ENCODE peak calls at places on chromosomes 5 and 9, in six cellular contexts. G is AG09319, Z is putamen, P is A549, O is GM04503, K is amygdala. Y is an unnamed sample.

GRCh38 chr5:143987751-143988560 is 176.0 kb downstream of the HMHB1 start:
- DNase-seq in O (no peak), P (no peak), K (no peak), Z (no peak), G (no peak), Y (no peak)

GRCh38 chr5:113123563-113123962 is 147.0 kb downstream of the DCP2 start:
- DNase-seq in O (no peak), P (peak), G (no peak), Z (no peak), K (no peak), Y (no peak)

GRCh38 chr9:79976501-79977444 is 405.0 kb downstream of the TLE4 start:
- DNase-seq in K (no peak), O (no peak), G (no peak), Z (no peak), P (no peak), Y (peak)

GRCh38 chr5:77133061-77133758 is 46.1 kb upstream of the ZBED3 start:
- DNase-seq in P (peak), G (peak), K (peak), Z (peak), O (peak), Y (no peak)

GRCh38 chr9:86321373-86321772 is 32.8 kb downstream of the TUT7 start:
- DNase-seq in G (peak), K (no peak), O (peak), P (no peak), Z (no peak), Y (no peak)

GRCh38 chr9:13354733-13355132 is 75.2 kb upstream of the MPDZ start:
- DNase-seq in Z (no peak), O (no peak), G (no peak), K (no peak), P (no peak), Y (no peak)

GRCh38 chr9:38159599-38159998 is 90.6 kb upstream of the SHB start:
- DNase-seq in G (no peak), P (no peak), Z (no peak), O (no peak), K (no peak), Y (no peak)

GRCh38 chr9:102995033-102995432 is at the start of gene CYLC2:
- DNase-seq in G (no peak), O (no peak), Z (no peak), K (no peak), P (no peak), Y (no peak)

GRCh38 chr5:173011602-173012001 is 28.0 kb downstream of the ATP6V0E1 start:
- DNase-seq in Z (no peak), G (no peak), K (no peak), P (no peak), O (no peak), Y (no peak)

GRCh38 chr5:150080696-150081435 is 5.5 kb downstream of the CSF1R start:
- DNase-seq in O (no peak), K (no peak), G (no peak), Z (no peak), P (no peak), Y (no peak)

GRCh38 chr5:179258001-179258921 is 87.0 kb downstream of the ADAMTS2 start:
- DNase-seq in O (no peak), P (no peak), Z (no peak), K (no peak), G (no peak), Y (no peak)

GRCh38 chr5:76737846-76738245 is 21.9 kb downstream of the F2R start:
- DNase-seq in Z (no peak), P (no peak), G (no peak), O (no peak), K (no peak), Y (no peak)

GRCh38 chr9:92245005-92245797 is 48.3 kb downstream of the IARS1 start:
- DNase-seq in G (peak), K (no peak), P (no peak), Z (no peak), O (peak), Y (no peak)

GRCh38 chr9:109290385-109290784 is 30.5 kb downstream of the EPB41L4B start:
- DNase-seq in G (no peak), O (no peak), K (no peak), Z (no peak), P (no peak), Y (no peak)

GRCh38 chr5:122858451-122858850 is 13.0 kb downstream of the SNX24 start:
- DNase-seq in P (no peak), O (no peak), K (no peak), G (no peak), Z (no peak), Y (no peak)

GRCh38 chr5:60505373-60505772 is 194.6 kb downstream of the DEPDC1B start:
- DNase-seq in Z (no peak), P (no peak), K (no peak), G (no peak), O (no peak), Y (no peak)

GRCh38 chr5:149433524-149434131 is 54.5 kb upstream of the IL17B start:
- DNase-seq in Z (no peak), K (no peak), G (no peak), P (no peak), O (no peak), Y (no peak)

GRCh38 chr5:179749857-179750508 is 17.4 kb downstream of the MAML1 start:
- DNase-seq in O (no peak), G (no peak), K (no peak), P (no peak), Z (no peak), Y (no peak)

GRCh38 chr9:21558627-21559401 is 76.7 kb upstream of the IFNE start:
- DNase-seq in G (no peak), K (no peak), P (no peak), O (no peak), Z (peak), Y (peak)

Y was measured in retina.